ENCODE peak calls at places on chromosomes 7 and 10, in five cellular contexts. L is stimulated activated CD4-positive, alpha-beta T cell treated with anti-CD3 and anti-CD28 coated beads, TNF-alpha, amount 100 ng/mL, for 24 hours; Q is mesendoderm; E is left ventricle myocardium superior; F is BJ. A is an unnamed sample.

GRCh38 chr7:130148561-130148960 is 56.6 kb downstream of the TMEM209 start:
- DNase-seq in L (no peak), Q (no peak), E (no peak), F (no peak), A (peak)

GRCh38 chr10:128295003-128295402 is 168.8 kb upstream of the MKI67 start:
- DNase-seq in L (no peak), Q (no peak), E (no peak), F (no peak), A (no peak)

GRCh38 chr10:121078672-121079102 is 227.5 kb downstream of the WDR11 start:
- DNase-seq in L (no peak), Q (peak), E (no peak), F (no peak), A (no peak)

GRCh38 chr7:111796671-111797070 is 234.4 kb upstream of the IMMP2L start:
- DNase-seq in L (peak), Q (peak), E (no peak), F (no peak), A (no peak)

GRCh38 chr7:77696643-77697534 is 630 bp downstream of the RSBN1L start:
- DNase-seq in L (peak), Q (peak), E (peak), F (no peak), A (no peak)

GRCh38 chr10:51244308-51244707 is 170.0 kb downstream of the PRKG1 start:
- DNase-seq in L (no peak), Q (peak), E (no peak), F (no peak), A (no peak)

GRCh38 chr10:124734311-124735166 is 9.6 kb downstream of the FAM53B start:
- DNase-seq in L (no peak), Q (no peak), E (no peak), F (no peak), A (no peak)

GRCh38 chr7:156759143-156759542 is 118.6 kb downstream of the RNF32 start:
- DNase-seq in L (no peak), Q (no peak), E (no peak), F (no peak), A (no peak)

GRCh38 chr10:28678687-28679457 is 1.6 kb downstream of the BAMBI start:
- DNase-seq in L (no peak), Q (peak), E (no peak), F (no peak), A (no peak)

GRCh38 chr10:113557389-113558321 is 4.8 kb downstream of the HABP2 start:
- DNase-seq in L (no peak), Q (no peak), E (no peak), F (no peak), A (no peak)

GRCh38 chr7:116148108-116148507 is 62.2 kb upstream of the TES start:
- DNase-seq in L (no peak), Q (no peak), E (no peak), F (no peak), A (no peak)

GRCh38 chr10:105868935-105869334 is 1227.8 kb downstream of the SORCS3 start:
- DNase-seq in L (no peak), Q (no peak), E (no peak), F (no peak), A (no peak)

GRCh38 chr10:88090568-88091214 is 227.3 kb downstream of the PTEN start:
- DNase-seq in L (no peak), Q (no peak), E (no peak), F (no peak), A (no peak)

A was measured in GM04504.